ENCODE peak calls at places on chromosomes 7 and 10, in six cellular contexts. Z, B, A, H, J and E are unnamed samples.
A peak's percentile ranks its signal among the peaks of the same experiment; 100 is the strongest.

GRCh38 chr7:155562106-155562505 is 15.7 kb upstream of the CNPY1 start:
- DNase-seq in B (no peak), Z (no peak), J (no peak), A (no peak), H (no peak), E (no peak)

GRCh38 chr10:102641398-102641797 is 2.9 kb upstream of the TRIM8 start:
- DNase-seq in A (no peak), Z (no peak), B (no peak), J (no peak), H (no peak), E (no peak)

GRCh38 chr7:156558198-156558597 is 82.4 kb upstream of the RNF32 start:
- DNase-seq in A (peak; percentile 56), B (no peak), H (no peak), J (no peak), Z (no peak), E (no peak)

GRCh38 chr7:66815976-66816375 is 75.4 kb downstream of the RABGEF1 start:
- DNase-seq in H (no peak), B (no peak), J (no peak), A (no peak), Z (no peak), E (no peak)

GRCh38 chr7:139118803-139119485 is 9.4 kb upstream of the ZC3HAV1 start:
- DNase-seq in J (no peak), A (no peak), B (no peak), Z (no peak), H (no peak), E (no peak)

GRCh38 chr10:113780681-113781250 is 29.3 kb downstream of the PLEKHS1 start:
- DNase-seq in Z (no peak), A (no peak), H (no peak), B (peak; percentile 17), J (no peak), E (no peak)

GRCh38 chr10:26939957-26940354 is 79.2 kb upstream of the ABI1 start:
- DNase-seq in H (no peak), Z (no peak), A (no peak), J (no peak), B (no peak), E (no peak)

GRCh38 chr7:16357921-16358320 is 63.4 kb downstream of the CRPPA start:
- DNase-seq in B (no peak), H (no peak), Z (no peak), J (no peak), A (no peak), E (no peak)

GRCh38 chr7:82050134-82050533 is 280.3 kb upstream of the HGF start:
- DNase-seq in J (no peak), H (no peak), Z (no peak), A (peak; percentile 93), B (peak; percentile 87), E (no peak)

GRCh38 chr10:87844837-87845623 is 18.3 kb downstream of the KLLN start:
- DNase-seq in J (no peak), A (peak; percentile 81), H (no peak), B (peak; percentile 73), Z (no peak), E (no peak)

GRCh38 chr10:131689016-131689415 is 211.8 kb upstream of the PPP2R2D start:
- DNase-seq in Z (no peak), A (no peak), B (no peak), J (no peak), H (no peak), E (no peak)

GRCh38 chr10:43214071-43214955 is 52.6 kb downstream of the RASGEF1A start:
- DNase-seq in B (peak; percentile 47), J (no peak), H (no peak), A (peak; percentile 51), Z (no peak), E (no peak)

GRCh38 chr7:85851571-85852193 is 664.8 kb upstream of the SEMA3D start:
- DNase-seq in H (no peak), A (peak; percentile 72), B (peak; percentile 42), J (no peak), Z (no peak), E (no peak)

GRCh38 chr7:108261560-108262255 is 131.5 kb upstream of the LAMB4 start:
- DNase-seq in B (no peak), Z (no peak), H (no peak), A (peak; percentile 20), J (no peak), E (no peak)

GRCh38 chr7:118306771-118307170 is 82.3 kb downstream of the ANKRD7 start:
- DNase-seq in J (no peak), A (peak; percentile 11), H (no peak), Z (no peak), B (no peak), E (no peak)

GRCh38 chr7:25091757-25092156 is 33.3 kb downstream of the CYCS start:
- DNase-seq in H (no peak), Z (no peak), A (no peak), J (no peak), B (no peak), E (no peak)